ENCODE peak calls at places on chromosomes 7 and 10, in eight cellular contexts. W is fibroblast of pulmonary artery, H is tibial artery, O is coronary artery, Q is ovary, S is right atrium auricular region, T is AG09309, J is PC-3. D is an unnamed sample.

GRCh38 chr10:71744897-71745658 is 25.5 kb upstream of the C10orf105 start:
- DNase-seq in W (no peak), H (no peak), O (no peak), Q (no peak), S (no peak), T (no peak), J (no peak), D (no peak)

GRCh38 chr10:116011929-116012328 is 261.1 kb downstream of the GFRA1 start:
- DNase-seq in W (no peak), H (no peak), O (no peak), Q (no peak), S (no peak), T (no peak), J (no peak), D (no peak)

GRCh38 chr7:64887756-64888508 is 15.1 kb upstream of the ZNF273 start:
- DNase-seq in W (no peak), H (no peak), O (peak), Q (no peak), S (peak), T (no peak), J (no peak), D (no peak)

GRCh38 chr7:27129729-27130539 is 623 bp downstream of the HOXA4 start:
- DNase-seq in W (no peak), H (no peak), O (peak), Q (no peak), S (no peak), T (no peak), J (peak), D (no peak)

GRCh38 chr10:121497513-121497912 is 100.7 kb downstream of the FGFR2 start:
- DNase-seq in W (no peak), H (no peak), O (no peak), Q (no peak), S (no peak), T (no peak), J (no peak), D (no peak)

GRCh38 chr7:139721844-139722243 is 56.0 kb downstream of the HIPK2 start:
- DNase-seq in W (no peak), H (no peak), O (no peak), Q (no peak), S (no peak), T (no peak), J (no peak), D (no peak)

GRCh38 chr10:101777085-101777856 is 1.4 kb upstream of the FGF8 start:
- DNase-seq in W (no peak), H (no peak), O (peak), Q (no peak), S (no peak), T (no peak), J (no peak), D (no peak)

GRCh38 chr10:61837748-61838055 is 63.8 kb upstream of the ARID5B start:
- DNase-seq in W (no peak), H (no peak), O (no peak), Q (no peak), S (no peak), T (no peak), J (peak), D (no peak)

GRCh38 chr7:133070562-133070961 is 11.3 kb downstream of the CHCHD3 start:
- DNase-seq in W (peak), H (no peak), O (no peak), Q (no peak), S (no peak), T (no peak), J (no peak), D (no peak)

GRCh38 chr7:120089968-120090367 is 183.0 kb upstream of the KCND2 start:
- DNase-seq in W (peak), H (no peak), O (no peak), Q (no peak), S (no peak), T (no peak), J (peak), D (no peak)

GRCh38 chr10:16867990-16868389 is 50.8 kb upstream of the RSU1 start:
- DNase-seq in W (no peak), H (no peak), O (no peak), Q (no peak), S (no peak), T (no peak), J (no peak), D (no peak)

GRCh38 chr7:55975944-55976633 is 11.7 kb downstream of the NIPSNAP2 start:
- DNase-seq in W (no peak), H (no peak), O (no peak), Q (no peak), S (no peak), T (no peak), J (no peak), D (no peak)

GRCh38 chr10:58385784-58386112 is 538 bp downstream of the TFAM start:
- DNase-seq in W (peak), H (peak), O (peak), Q (no peak), S (no peak), T (no peak), J (peak), D (no peak)

GRCh38 chr10:68099736-68100135 is 9.6 kb upstream of the MYPN start:
- DNase-seq in W (peak), H (no peak), O (no peak), Q (no peak), S (no peak), T (no peak), J (no peak), D (no peak)

GRCh38 chr10:80486151-80486692 is 32.1 kb downstream of the TSPAN14 start:
- DNase-seq in W (no peak), H (no peak), O (no peak), Q (no peak), S (no peak), T (no peak), J (no peak), D (no peak)

GRCh38 chr7:130758429-130759056 is 24.5 kb upstream of the KLF14 start:
- DNase-seq in W (peak), H (no peak), O (no peak), Q (no peak), S (no peak), T (peak), J (peak), D (peak)

GRCh38 chr7:151379534-151380198 is 30.2 kb downstream of the WDR86 start:
- DNase-seq in W (no peak), H (no peak), O (no peak), Q (no peak), S (no peak), T (no peak), J (no peak), D (no peak)

GRCh38 chr7:47609803-47610452 is 28.0 kb upstream of the TNS3 start:
- DNase-seq in W (peak), H (peak), O (no peak), Q (peak), S (peak), T (peak), J (no peak), D (peak)

GRCh38 chr10:47033541-47034270 is 122.5 kb downstream of the PTPN20 start:
- DNase-seq in W (no peak), H (no peak), O (no peak), Q (no peak), S (no peak), T (no peak), J (no peak), D (no peak)
- TF ChIP-seq CTCF in W (no peak), H (no peak), O (no peak), Q (no peak), S (no peak), T (no peak), J (no peak), D (no peak)

DNA sequence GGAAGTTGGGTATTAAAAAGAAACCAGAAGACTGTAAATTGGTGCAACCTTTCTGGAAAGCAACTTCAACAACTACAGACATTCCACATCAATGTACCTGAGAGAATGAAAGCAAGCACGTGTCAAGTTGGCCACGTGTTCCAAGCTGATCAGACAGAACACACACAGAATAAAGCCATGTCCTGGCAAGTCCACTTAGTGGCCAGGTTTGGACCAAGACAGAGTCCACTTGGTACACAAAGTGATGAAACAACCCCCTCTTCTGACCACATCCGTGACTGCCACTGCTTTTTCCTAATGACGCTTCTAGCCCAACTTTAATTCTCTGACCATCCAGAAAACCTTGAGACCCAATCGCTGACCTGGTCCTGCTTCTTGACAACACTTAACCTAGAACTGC is 109.4 kb downstream of the ABLIM1 start:
- DNase-seq in W (peak), H (no peak), O (no peak), Q (peak), S (no peak), T (peak), J (peak), D (peak)
- TF ChIP-seq CTCF in W (peak), H (peak), O (no peak), Q (peak), S (peak), T (peak), J (peak), D (peak)

GRCh38 chr7:44964384-44964830 is 14.4 kb downstream of the MYO1G start:
- DNase-seq in W (no peak), H (no peak), O (no peak), Q (no peak), S (no peak), T (no peak), J (no peak), D (no peak)
- TF ChIP-seq CTCF in W (peak), H (no peak), O (no peak), Q (no peak), S (no peak), T (peak), J (peak), D (no peak)

GRCh38 chr7:66376264-66376945 is 171.3 kb downstream of the TPST1 start:
- DNase-seq in W (no peak), H (no peak), O (no peak), Q (no peak), S (no peak), T (no peak), J (no peak), D (no peak)

GRCh38 chr7:66379761-66380160 is 174.6 kb downstream of the TPST1 start:
- DNase-seq in W (peak), H (no peak), O (no peak), Q (no peak), S (no peak), T (no peak), J (peak), D (no peak)

GRCh38 chr7:66377045-66377444 is 171.9 kb downstream of the TPST1 start:
- DNase-seq in W (no peak), H (no peak), O (no peak), Q (no peak), S (no peak), T (no peak), J (no peak), D (no peak)

GRCh38 chr7:66380285-66380888 is 175.3 kb downstream of the TPST1 start:
- DNase-seq in W (peak), H (no peak), O (no peak), Q (no peak), S (no peak), T (no peak), J (peak), D (no peak)

GRCh38 chr7:66377714-66378113 is 172.6 kb downstream of the TPST1 start:
- DNase-seq in W (no peak), H (no peak), O (no peak), Q (no peak), S (no peak), T (no peak), J (no peak), D (no peak)
- TF ChIP-seq CTCF in W (no peak), H (no peak), O (no peak), Q (no peak), S (no peak), T (no peak), J (no peak), D (no peak)

GRCh38 chr10:63901228-63901627 is 380.0 kb downstream of the REEP3 start:
- DNase-seq in W (no peak), H (no peak), O (no peak), Q (no peak), S (no peak), T (no peak), J (peak), D (no peak)
- TF ChIP-seq CTCF in W (peak), H (no peak), O (no peak), Q (no peak), S (no peak), T (peak), J (peak), D (peak)

GRCh38 chr7:95867309-95867708 is 95.0 kb downstream of the DYNC1I1 start:
- DNase-seq in W (no peak), H (no peak), O (no peak), Q (no peak), S (no peak), T (no peak), J (no peak), D (no peak)

GRCh38 chr7:95861041-95861440 is 88.7 kb downstream of the DYNC1I1 start:
- DNase-seq in W (no peak), H (no peak), O (no peak), Q (no peak), S (no peak), T (no peak), J (peak), D (no peak)

GRCh38 chr7:95863623-95864022 is 91.3 kb downstream of the DYNC1I1 start:
- DNase-seq in W (no peak), H (no peak), O (no peak), Q (no peak), S (no peak), T (no peak), J (no peak), D (no peak)

GRCh38 chr7:95871078-95871848 is 98.9 kb downstream of the DYNC1I1 start:
- DNase-seq in W (peak), H (peak), O (no peak), Q (peak), S (no peak), T (peak), J (peak), D (no peak)

GRCh38 chr7:95865716-95866371 is 93.5 kb downstream of the DYNC1I1 start:
- DNase-seq in W (peak), H (no peak), O (no peak), Q (no peak), S (no peak), T (peak), J (peak), D (peak)
- TF ChIP-seq CTCF in W (peak), H (no peak), O (no peak), Q (no peak), S (no peak), T (peak), J (peak), D (peak)

D was measured in AG09319.